ENCODE peak calls at places on chromosomes 5 and 9, in eight cellular contexts. T is SJSA1, Q is OCI-LY7, O is thoracic aorta, F is mesenchymal stem cell, R is AG10803, K is GM23248, H is HepG2. P is an unnamed sample.

GRCh38 chr5:143194206-143194605 is 209.3 kb downstream of the NR3C1 start:
- DNase-seq in Q (no peak), H (no peak), T (no peak), O (no peak), F (no peak), R (peak; percentile 47), K (peak; percentile 54), P (no peak)

GRCh38 chr9:111831371-111832108 is 36.8 kb upstream of the SHOC1 start:
- DNase-seq in R (peak; percentile 36), F (no peak), O (no peak), Q (no peak), T (no peak), H (no peak), K (no peak), P (no peak)

GRCh38 chr5:102959055-102959454 is 160.9 kb downstream of the GIN1 start:
- DNase-seq in K (peak; percentile 95), Q (no peak), R (peak; percentile 87), F (peak; percentile 94), T (peak; percentile 90), H (no peak), O (no peak), P (no peak)

GRCh38 chr5:42636946-42637345 is 119.7 kb upstream of the CCDC152 start:
- DNase-seq in H (no peak), T (no peak), F (no peak), Q (no peak), R (no peak), K (no peak), O (no peak), P (no peak)

GRCh38 chr9:133290751-133291302 is 15.8 kb upstream of the ABO start:
- DNase-seq in Q (no peak), R (no peak), O (no peak), T (no peak), F (no peak), H (no peak), K (no peak), P (no peak)

GRCh38 chr9:135440620-135441019 is 39.0 kb upstream of the PPP1R26 start:
- DNase-seq in F (no peak), K (no peak), R (no peak), T (no peak), H (peak; percentile 80), Q (no peak), O (no peak), P (peak; percentile 33)

GRCh38 chr9:13360188-13360587 is 80.7 kb upstream of the MPDZ start:
- DNase-seq in F (no peak), R (no peak), K (no peak), T (no peak), Q (no peak), H (no peak), O (no peak), P (no peak)

GRCh38 chr5:75660678-75661465 is 49.6 kb downstream of the ANKDD1B start:
- DNase-seq in R (no peak), K (no peak), F (no peak), T (no peak), Q (no peak), H (no peak), O (no peak), P (no peak)

GRCh38 chr9:125850763-125851162 is 103.6 kb downstream of the PBX3 start:
- DNase-seq in T (no peak), R (peak; percentile 25), F (no peak), O (no peak), K (peak; percentile 24), H (peak; percentile 78), Q (no peak), P (no peak)

GRCh38 chr9:120454427-120454826 is 125.5 kb downstream of the CDK5RAP2 start:
- DNase-seq in R (no peak), H (no peak), F (peak; percentile 56), T (no peak), O (no peak), Q (no peak), K (no peak), P (no peak)

GRCh38 chr9:36788534-36788933 is 215.8 kb downstream of the MELK start:
- DNase-seq in O (no peak), R (no peak), Q (peak; percentile 39), K (peak; percentile 6), H (no peak), F (peak; percentile 5), T (no peak), P (no peak)

GRCh38 chr9:34510506-34511159 is 12.2 kb downstream of the ENHO start:
- DNase-seq in K (no peak), O (no peak), H (no peak), R (no peak), Q (no peak), F (no peak), T (no peak), P (no peak)
- H3K4me3 ChIP-seq in K (no peak overlapping the region), O (no peak overlapping the region), H (no peak overlapping the region), R (no peak overlapping the region), Q (no peak overlapping the region), F (no peak overlapping the region), T (no peak overlapping the region), P (no peak overlapping the region)

GRCh38 chr9:128892223-128892892 is 10.4 kb downstream of the LRRC8A start:
- DNase-seq in O (peak; percentile 86), K (peak; percentile 94), F (peak; percentile 88), T (peak; percentile 84), H (no peak), Q (no peak), R (peak; percentile 88), P (no peak)
- H3K4me3 ChIP-seq in O (peak overlapping the region; percentile 63), K (peak overlapping the region; percentile 49), F (no peak overlapping the region), T (no peak overlapping the region), H (no peak overlapping the region), Q (no peak overlapping the region), R (peak overlapping the region; percentile 40), P (no peak overlapping the region)

DNA sequence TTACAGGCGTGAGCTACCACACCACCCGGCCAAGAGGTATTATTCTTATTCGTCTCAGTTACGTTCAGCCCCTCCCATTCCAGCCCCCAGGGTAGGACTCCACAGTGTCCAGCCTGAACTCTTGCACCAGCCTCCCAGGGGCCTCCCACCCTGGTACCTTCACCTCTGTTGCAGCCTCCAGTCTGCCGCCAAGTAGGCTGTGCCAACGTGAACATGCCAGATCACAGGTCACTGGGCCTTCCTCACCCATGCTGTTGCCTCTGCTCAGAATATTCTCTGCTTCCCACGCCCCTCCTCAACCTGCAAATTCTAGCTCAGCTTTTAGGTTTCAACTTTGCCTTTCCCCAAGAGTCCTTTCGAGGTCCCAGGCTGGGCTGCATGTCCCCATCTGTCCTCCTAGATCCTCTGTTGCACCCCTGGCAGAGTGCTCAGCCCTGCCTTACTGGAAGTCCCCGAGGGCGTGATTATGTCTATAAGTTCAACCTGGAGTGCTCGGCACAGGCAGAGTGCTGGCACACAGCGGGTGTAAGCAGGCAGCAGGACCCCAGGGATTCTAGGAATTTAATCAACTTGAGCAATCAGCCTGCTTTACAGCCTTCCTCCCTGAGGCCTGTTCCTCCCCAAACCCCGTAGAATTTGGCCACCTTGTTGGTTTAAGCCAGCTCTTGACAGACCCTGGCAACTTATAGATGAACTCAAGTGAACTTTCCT is 13.1 kb upstream of the STXBP1 start:
- DNase-seq in T (no peak), R (no peak), O (no peak), H (no peak), Q (no peak), K (no peak), F (no peak), P (no peak)
- H3K4me3 ChIP-seq in T (no peak overlapping the region), R (no peak overlapping the region), O (no peak overlapping the region), H (no peak overlapping the region), Q (no peak overlapping the region), K (no peak overlapping the region), F (no peak overlapping the region), P (no peak overlapping the region)

DNA sequence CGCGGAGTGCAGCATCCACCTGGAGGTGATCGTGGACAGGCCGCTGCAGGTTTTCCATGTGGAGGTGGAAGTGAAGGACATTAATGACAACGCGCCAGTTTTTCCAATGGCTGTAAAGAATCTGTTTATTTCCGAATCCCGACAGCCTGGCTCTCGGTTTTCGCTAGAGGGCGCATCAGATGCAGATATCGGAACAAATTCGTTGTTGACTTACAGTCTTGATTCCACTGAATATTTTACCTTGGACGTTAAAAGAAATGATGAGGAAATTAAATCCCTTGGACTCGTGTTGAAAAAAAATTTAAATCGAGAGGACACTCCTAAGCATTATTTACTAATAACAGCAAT is 611 bp downstream of the PCDHA3 start:
- DNase-seq in O (no peak), H (no peak), T (no peak), R (no peak), F (no peak), K (peak; percentile 1), Q (no peak), P (no peak)
- H3K4me3 ChIP-seq in O (peak overlapping the region; percentile 60), H (no peak overlapping the region), T (no peak overlapping the region), R (peak overlapping the region; percentile 43), F (no peak overlapping the region), K (peak overlapping the region; percentile 42), Q (no peak overlapping the region), P (no peak overlapping the region)

P was measured in Jurkat, Clone E6-1.